ENCODE peak calls at places on chromosomes 12 and 14, in eight cellular contexts. A, E, Z, B, O, H, V and X are unnamed samples.

GRCh38 chr14:81400852-81401251 is 728 bp upstream of the STON2 start:
- DNase-seq in V (no peak), B (no peak), O (no peak), E (no peak), Z (peak), A (peak), H (no peak), X (no peak)

GRCh38 chr14:62006116-62006737 is 244.0 kb downstream of the SNAPC1 start:
- DNase-seq in A (no peak), V (no peak), H (no peak), O (no peak), Z (no peak), E (no peak), B (no peak), X (no peak)

GRCh38 chr12:53700567-53700966 is 24.7 kb upstream of the ATP5MC2 start:
- DNase-seq in A (no peak), H (no peak), O (no peak), E (no peak), V (no peak), B (no peak), Z (no peak), X (no peak)

GRCh38 chr14:20631023-20631820 is 10.3 kb downstream of the OR6S1 start:
- DNase-seq in B (peak), A (peak), Z (no peak), O (no peak), E (no peak), H (peak), V (no peak), X (no peak)

GRCh38 chr12:80864046-80864735 is 73.5 kb downstream of the LIN7A start:
- DNase-seq in O (no peak), A (no peak), B (no peak), V (no peak), E (no peak), Z (no peak), H (no peak), X (no peak)

GRCh38 chr14:20627337-20628032 is 14.0 kb downstream of the OR6S1 start:
- DNase-seq in A (no peak), H (no peak), B (no peak), O (no peak), V (no peak), Z (no peak), E (no peak), X (no peak)

GRCh38 chr12:49019435-49020317 is 1.1 kb upstream of the PRKAG1 start:
- DNase-seq in H (peak), E (peak), B (peak), O (no peak), V (no peak), Z (no peak), A (peak), X (no peak)

GRCh38 chr14:92844220-92844619 is 50.1 kb downstream of the GOLGA5 start:
- DNase-seq in V (no peak), O (no peak), B (no peak), H (no peak), A (no peak), E (no peak), Z (no peak), X (no peak)

GRCh38 chr14:32202468-32202865 is 602 bp downstream of the RNU6-8 start:
- DNase-seq in E (no peak), B (no peak), V (no peak), O (no peak), A (peak), H (no peak), Z (no peak), X (no peak)

GRCh38 chr14:100849432-100849831 is 23.5 kb downstream of the MEG3 start:
- DNase-seq in Z (no peak), A (peak), B (no peak), V (no peak), O (no peak), H (no peak), E (no peak), X (no peak)

GRCh38 chr14:74543771-74544170 is 50.2 kb downstream of the ISCA2 start:
- DNase-seq in V (no peak), A (no peak), O (no peak), E (no peak), B (no peak), H (no peak), Z (no peak), X (no peak)

GRCh38 chr14:37262649-37263048 is 64.9 kb downstream of the MIPOL1 start:
- DNase-seq in B (no peak), A (no peak), Z (no peak), O (no peak), H (no peak), V (no peak), E (no peak), X (no peak)

GRCh38 chr12:2108166-2108565 is 55.4 kb downstream of the CACNA1C start:
- DNase-seq in B (no peak), E (no peak), A (no peak), H (no peak), V (no peak), Z (no peak), O (no peak), X (no peak)

GRCh38 chr14:70595443-70596185 is 4.8 kb downstream of the MED6 start:
- DNase-seq in B (no peak), Z (no peak), O (no peak), A (no peak), E (no peak), H (no peak), V (no peak), X (peak)

GRCh38 chr12:42104087-42104486 is 40.6 kb downstream of the GXYLT1 start:
- DNase-seq in V (no peak), B (no peak), O (no peak), Z (no peak), A (peak), H (no peak), E (no peak), X (no peak)